ENCODE peak calls at places on chromosomes 16 and 17, in seven cellular contexts. M, Z, G, J, X, S and H are unnamed samples.

GRCh38 chr17:35432176-35433074 is at the start of gene SLFN12:
- DNase-seq in X (peak), M (peak), J (peak), Z (peak), G (peak), S (peak), H (peak)

GRCh38 chr16:29862383-29862883 is 593 bp downstream of the CDIPT start:
- DNase-seq in J (no peak), S (no peak), Z (peak), X (no peak), G (peak), M (no peak), H (no peak)

GRCh38 chr17:63976702-63977101 is 4.0 kb upstream of the SCN4A start:
- DNase-seq in S (no peak), Z (no peak), J (no peak), G (no peak), M (no peak), X (no peak), H (no peak)

GRCh38 chr17:50961282-50962220 is 95.4 kb upstream of the TOB1 start:
- DNase-seq in M (no peak), J (no peak), Z (no peak), S (no peak), G (no peak), X (no peak), H (no peak)

GRCh38 chr17:78609198-78609597 is 32.0 kb upstream of the DNAH17 start:
- DNase-seq in X (no peak), M (no peak), Z (no peak), J (no peak), G (no peak), S (no peak), H (no peak)

GRCh38 chr17:44115585-44116415 is 7.6 kb downstream of the HDAC5 start:
- DNase-seq in G (peak), Z (peak), S (no peak), M (no peak), J (no peak), X (no peak), H (no peak)

GRCh38 chr16:70738083-70738977 is 52.5 kb upstream of the MTSS2 start:
- DNase-seq in G (no peak), M (no peak), X (peak), S (no peak), Z (peak), J (peak), H (no peak)

GRCh38 chr17:2192367-2193028 is 111.1 kb downstream of the SMG6 start:
- DNase-seq in M (peak), J (no peak), S (no peak), X (no peak), G (no peak), Z (no peak), H (no peak)

GRCh38 chr17:76271669-76272540 is 6.8 kb downstream of the UBALD2 start:
- DNase-seq in G (no peak), J (no peak), S (no peak), X (peak), Z (no peak), M (peak), H (peak)

GRCh38 chr16:64416232-64417010 is 705.4 kb downstream of the CDH11 start:
- DNase-seq in Z (no peak), G (peak), S (no peak), J (no peak), X (no peak), M (no peak), H (no peak)

GRCh38 chr17:68257924-68258323 is 10.1 kb downstream of the AMZ2 start:
- DNase-seq in J (no peak), X (no peak), M (no peak), S (no peak), G (no peak), Z (no peak), H (no peak)

GRCh38 chr16:80518436-80518835 is 22.4 kb upstream of the DYNLRB2 start:
- DNase-seq in Z (no peak), G (no peak), S (no peak), M (no peak), X (no peak), J (no peak), H (no peak)

GRCh38 chr17:50268040-50268439 is 6.2 kb upstream of the TMEM92 start:
- DNase-seq in G (no peak), M (no peak), J (no peak), S (no peak), X (peak), Z (no peak), H (no peak)

GRCh38 chr16:58280846-58281301 is 14.0 kb downstream of the PRSS54 start:
- DNase-seq in S (no peak), G (no peak), M (no peak), J (no peak), X (no peak), Z (no peak), H (no peak)

GRCh38 chr16:2838928-2839327 is 8.8 kb downstream of the ZG16B start:
- DNase-seq in X (peak), Z (peak), G (peak), M (peak), S (peak), J (peak), H (peak)

GRCh38 chr17:76834889-76835288 is 33.3 kb upstream of the MGAT5B start:
- DNase-seq in M (no peak), G (no peak), Z (no peak), S (no peak), J (no peak), X (no peak), H (no peak)

GRCh38 chr16:84875846-84876245 is 56.1 kb downstream of the CRISPLD2 start:
- DNase-seq in Z (no peak), J (no peak), X (no peak), S (no peak), M (no peak), G (no peak), H (no peak)

GRCh38 chr16:86928517-86929148 is 350.3 kb downstream of the FOXL1 start:
- DNase-seq in Z (no peak), S (no peak), G (no peak), J (peak), M (no peak), X (no peak), H (no peak)

GRCh38 chr16:27080870-27081269 is 14.1 kb downstream of the C16orf82 start:
- DNase-seq in J (no peak), G (no peak), Z (peak), M (no peak), X (peak), S (no peak), H (no peak)

GRCh38 chr17:45394913-45395568 is 37.6 kb downstream of the ARHGAP27 start:
- DNase-seq in X (peak), S (peak), J (peak), G (peak), M (no peak), Z (peak), H (peak)

GRCh38 chr16:68436581-68436980 is 11.7 kb downstream of the SMPD3 start:
- DNase-seq in S (no peak), X (peak), J (no peak), M (no peak), G (no peak), Z (peak), H (no peak)

GRCh38 chr17:17681744-17682292 is 560 bp downstream of the RAI1 start:
- DNase-seq in G (peak), M (no peak), Z (peak), J (peak), S (no peak), X (no peak), H (peak)

GRCh38 chr17:50828508-50829170 is 6.7 kb upstream of the WFIKKN2 start:
- DNase-seq in G (no peak), J (no peak), S (no peak), M (no peak), X (no peak), Z (no peak), H (no peak)

GRCh38 chr17:67421869-67422273 is 44.8 kb downstream of the PITPNC1 start:
- DNase-seq in M (peak), X (no peak), J (peak), S (no peak), Z (no peak), G (no peak), H (no peak)

GRCh38 chr16:65178151-65178550 is 56.3 kb upstream of the CDH11 start:
- DNase-seq in J (no peak), G (no peak), M (no peak), S (no peak), X (no peak), Z (no peak), H (no peak)

GRCh38 chr17:49817993-49818392 is 29.5 kb downstream of the KAT7 start:
- DNase-seq in G (no peak), S (no peak), X (no peak), M (peak), J (no peak), Z (no peak), H (peak)

GRCh38 chr16:54061454-54061853 is 225.1 kb downstream of the IRX3 start:
- DNase-seq in G (no peak), J (no peak), X (no peak), M (no peak), Z (no peak), S (no peak), H (no peak)
- H3K27ac ChIP-seq in G (no peak), J (no peak), X (no peak), M (no peak), Z (no peak), S (no peak), H (no peak)

GRCh38 chr16:50708373-50709060 is 15.1 kb downstream of the NOD2 start:
- DNase-seq in M (no peak), G (no peak), X (no peak), J (no peak), S (no peak), Z (no peak), H (no peak)
- H3K27ac ChIP-seq in M (peak), G (no peak), X (no peak), J (no peak), S (no peak), Z (no peak), H (no peak)

DNA sequence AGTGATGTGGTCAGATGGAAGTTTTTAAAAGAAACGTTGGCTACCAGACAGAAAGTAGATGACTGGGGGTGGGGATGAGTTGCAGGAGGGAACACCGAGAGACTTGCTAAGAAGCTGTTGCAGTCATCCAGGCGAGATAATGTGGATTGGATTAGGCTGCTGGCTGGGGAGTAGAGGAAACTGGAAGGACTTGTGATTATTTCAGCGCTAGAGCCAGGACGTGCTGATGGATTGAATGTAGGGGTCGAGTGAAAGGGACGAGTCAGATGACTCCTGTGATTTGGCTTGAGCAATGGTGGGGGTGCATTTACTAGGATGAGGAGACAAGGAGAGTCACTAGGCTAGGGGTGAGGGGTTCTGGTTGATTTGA is 88.5 kb downstream of the CLEC16A start:
- DNase-seq in J (peak), Z (peak), X (no peak), G (peak), M (no peak), S (peak), H (no peak)
- H3K27ac ChIP-seq in J (peak), Z (no peak), X (no peak), G (peak), M (no peak), S (no peak), H (no peak)

GRCh38 chr16:88976359-88977027 is 514 bp downstream of the CBFA2T3 start:
- DNase-seq in S (no peak), X (no peak), J (no peak), Z (no peak), G (no peak), M (no peak), H (no peak)

GRCh38 chr16:88977028-88977844 is at the start of gene CBFA2T3:
- DNase-seq in M (no peak), S (no peak), Z (no peak), X (no peak), J (peak), G (peak), H (no peak)

GRCh38 chr16:88978608-88979346 is 1.8 kb upstream of the CBFA2T3 start:
- DNase-seq in M (no peak), S (no peak), Z (no peak), J (no peak), X (no peak), G (no peak), H (no peak)

GRCh38 chr16:88979616-88980015 is 2.6 kb upstream of the CBFA2T3 start:
- DNase-seq in Z (no peak), G (no peak), J (no peak), X (no peak), S (no peak), M (no peak), H (no peak)

DNA sequence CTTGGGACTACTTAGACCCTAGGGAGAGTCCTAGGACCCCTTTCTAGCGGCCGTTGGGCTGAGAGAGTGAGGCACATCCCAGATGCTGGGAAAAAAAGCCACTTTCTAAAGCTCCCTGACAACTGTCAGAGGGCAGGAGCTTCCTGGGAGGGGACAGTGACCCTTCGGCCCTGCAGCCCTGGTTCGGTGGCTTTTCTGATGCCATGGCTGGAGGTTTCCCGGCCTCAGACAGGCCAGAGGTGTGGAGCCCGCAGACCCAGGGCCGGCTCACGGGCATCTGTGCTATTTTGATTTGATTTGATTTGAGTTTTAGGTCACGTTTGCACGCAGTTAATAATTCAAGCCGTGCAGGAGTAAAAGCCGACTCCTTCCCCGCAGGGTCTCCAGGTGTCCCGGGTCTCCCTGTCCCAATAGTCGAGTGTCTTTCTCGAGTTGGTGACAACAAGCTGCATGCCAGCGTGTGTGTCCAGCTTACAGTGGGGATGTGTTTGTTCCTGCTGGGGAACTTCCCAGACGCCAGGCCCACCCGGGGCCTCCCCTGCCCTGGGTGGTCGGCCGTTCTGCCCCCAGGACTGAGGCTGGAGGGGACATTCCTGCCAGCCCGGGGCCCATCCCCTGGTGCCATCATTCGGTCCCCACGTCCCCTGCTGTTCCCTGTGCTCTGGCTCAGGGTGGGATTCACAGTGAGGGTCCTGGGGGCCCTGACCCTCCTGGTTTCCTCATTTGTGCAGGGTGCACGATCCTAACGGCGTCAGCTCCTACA is 1.0 kb upstream of the CBFA2T3 start:
- DNase-seq in M (no peak), S (no peak), J (no peak), G (no peak), Z (no peak), X (no peak), H (no peak)
- H3K27ac ChIP-seq in M (no peak), S (no peak), J (no peak), G (no peak), Z (no peak), X (no peak), H (no peak)

GRCh38 chr17:47956818-47957590 is 679 bp downstream of the PRR15L start:
- DNase-seq in S (no peak), G (no peak), X (no peak), J (no peak), Z (no peak), M (no peak), H (no peak)
- H3K27ac ChIP-seq in S (no peak), G (no peak), X (no peak), J (no peak), Z (no peak), M (no peak), H (no peak)

GRCh38 chr17:29621751-29622194 is 939 bp downstream of the CORO6 start:
- DNase-seq in J (no peak), M (no peak), S (no peak), X (no peak), G (no peak), Z (no peak), H (no peak)

GRCh38 chr17:29624586-29624985 is 1.9 kb upstream of the CORO6 start:
- DNase-seq in X (no peak), S (no peak), M (no peak), J (no peak), G (no peak), Z (no peak), H (no peak)

GRCh38 chr17:29623283-29623647 is 553 bp upstream of the CORO6 start:
- DNase-seq in G (no peak), Z (no peak), J (no peak), M (no peak), S (no peak), X (no peak), H (no peak)

GRCh38 chr17:29620779-29621500 is 1.8 kb downstream of the CORO6 start:
- DNase-seq in S (no peak), G (no peak), X (no peak), Z (no peak), M (no peak), J (no peak), H (no peak)

DNA sequence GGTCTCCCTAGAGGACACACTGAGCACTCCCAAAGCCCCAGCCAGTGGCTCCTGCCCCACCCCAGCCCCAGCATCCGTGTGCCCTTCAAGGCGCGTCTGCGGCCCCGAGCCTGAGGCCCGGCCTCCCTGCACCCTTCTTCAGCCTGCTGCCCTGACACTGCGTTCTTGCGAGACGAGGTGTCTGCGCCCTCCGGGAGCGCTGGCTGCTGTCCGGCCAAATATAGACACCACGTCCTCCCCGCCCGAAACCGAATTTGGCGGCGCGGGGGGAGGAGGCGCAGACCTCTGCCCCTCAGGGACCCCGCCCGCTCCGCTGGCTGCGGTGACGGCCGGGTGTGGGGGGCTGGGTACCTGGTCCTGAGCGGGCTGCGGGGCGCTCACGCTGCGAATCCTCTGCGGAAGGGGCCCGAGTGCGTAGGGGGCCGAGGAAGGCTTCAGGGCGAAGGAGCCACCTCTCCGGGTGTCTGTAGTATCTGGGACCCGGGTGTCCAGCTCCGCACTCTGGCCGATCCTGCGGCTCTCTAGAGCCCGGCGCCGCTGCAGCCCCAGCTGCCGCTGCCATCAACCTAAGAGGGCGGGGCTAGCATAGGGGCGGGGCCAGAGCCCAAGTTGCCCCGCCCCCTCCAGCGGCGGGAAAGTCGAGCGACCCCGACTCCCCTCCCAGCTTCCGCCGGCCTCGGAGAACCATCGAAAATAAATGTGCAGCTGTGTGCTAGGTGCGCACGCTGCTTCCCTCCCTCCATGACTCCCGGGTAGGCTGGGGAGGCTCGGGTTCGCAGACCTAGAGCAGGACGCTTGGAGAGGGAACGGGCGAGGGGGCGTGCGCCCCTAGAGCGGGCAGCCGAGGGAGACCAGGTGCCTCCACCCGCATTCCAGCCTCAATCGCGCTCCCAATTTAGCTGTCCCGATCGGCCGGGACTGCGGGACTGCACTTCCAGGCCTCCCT is at the start of gene CORO6:
- DNase-seq in G (peak), M (peak), Z (peak), S (peak), J (no peak), X (peak), H (peak)
- H3K27ac ChIP-seq in G (no peak), M (no peak), Z (no peak), S (no peak), J (peak), X (no peak), H (peak)

DNA sequence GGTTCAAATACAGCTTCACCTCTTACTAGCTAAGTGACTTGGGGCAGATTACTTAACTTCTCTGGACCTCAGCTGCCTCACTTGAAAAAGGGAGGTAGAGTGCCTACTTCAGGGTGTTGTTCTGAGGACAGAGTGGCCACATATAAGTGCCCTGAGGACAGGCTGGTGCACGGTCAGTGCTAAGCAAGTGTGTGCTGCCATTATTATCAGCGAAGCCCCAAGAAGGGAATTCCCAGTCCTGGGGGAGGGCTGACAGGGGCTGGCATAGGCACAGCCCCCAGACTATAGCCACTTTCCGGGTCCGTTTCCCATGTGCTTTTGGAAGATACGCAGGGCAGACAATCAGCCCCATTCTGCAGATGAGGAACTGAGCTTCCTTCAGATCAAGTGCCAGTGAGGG is 2.5 kb downstream of the ZBTB4 start:
- DNase-seq in M (no peak), Z (no peak), X (no peak), G (no peak), J (no peak), S (no peak), H (no peak)
- H3K27ac ChIP-seq in M (no peak), Z (no peak), X (no peak), G (no peak), J (peak), S (no peak), H (peak)